ENCODE peak calls at places on chromosomes 1 and 21, in six cellular contexts. V, B, Y, T, I and D are unnamed samples.

GRCh38 chr1:64309468-64309867 is 106.0 kb downstream of the UBE2U start:
- DNase-seq in I (no peak), Y (no peak), V (no peak), T (no peak), B (no peak), D (no peak)

GRCh38 chr1:8439015-8439702 is 121.2 kb downstream of the SLC45A1 start:
- DNase-seq in B (no peak), Y (no peak), T (peak; percentile 90), I (peak; percentile 32), V (peak; percentile 76), D (peak; percentile 77)

GRCh38 chr1:235004276-235004675 is 124.4 kb downstream of the TOMM20 start:
- DNase-seq in V (no peak), I (no peak), B (no peak), Y (no peak), T (no peak), D (no peak)

GRCh38 chr1:105137543-105138444 is 1388.1 kb downstream of the AMY1C start:
- DNase-seq in T (no peak), V (peak; percentile 8), B (peak; percentile 16), Y (no peak), I (peak; percentile 57), D (peak; percentile 38)

GRCh38 chr1:89261926-89262540 is 10.6 kb downstream of the GBP5 start:
- DNase-seq in T (no peak), B (no peak), I (no peak), V (no peak), Y (no peak), D (no peak)

GRCh38 chr1:41277371-41277994 is 35.4 kb upstream of the SCMH1 start:
- DNase-seq in T (no peak), I (no peak), B (no peak), V (no peak), Y (no peak), D (peak; percentile 40)

GRCh38 chr1:21926814-21927530 is 10.1 kb downstream of the HSPG2 start:
- DNase-seq in Y (no peak), T (peak; percentile 38), B (no peak), V (no peak), I (no peak), D (no peak)

GRCh38 chr1:160578175-160578693 is 1.1 kb downstream of the CD84 start:
- DNase-seq in V (no peak), Y (no peak), B (no peak), I (no peak), T (no peak), D (peak; percentile 28)

GRCh38 chr1:183640193-183640592 is 4.6 kb upstream of the ARPC5 start:
- DNase-seq in T (no peak), B (no peak), I (peak; percentile 81), V (no peak), Y (no peak), D (no peak)

GRCh38 chr1:96510911-96511310 is 210.7 kb upstream of the PTBP2 start:
- DNase-seq in T (no peak), B (no peak), I (no peak), V (no peak), Y (no peak), D (no peak)

GRCh38 chr1:87449348-87449963 is 120.8 kb downstream of the LMO4 start:
- DNase-seq in I (no peak), Y (peak; percentile 98), V (no peak), B (no peak), T (no peak), D (no peak)

GRCh38 chr21:45134677-45135076 is 60.3 kb downstream of the ADARB1 start:
- DNase-seq in Y (no peak), B (no peak), T (no peak), V (no peak), I (no peak), D (no peak)

GRCh38 chr1:150234647-150235435 is 1.1 kb downstream of the ANP32E start:
- DNase-seq in I (peak; percentile 51), B (peak; percentile 79), T (no peak), Y (peak; percentile 80), V (peak; percentile 86), D (peak; percentile 95)

GRCh38 chr1:86435327-86435726 is 11.4 kb downstream of the CLCA2 start:
- DNase-seq in V (no peak), I (no peak), B (no peak), Y (no peak), T (no peak), D (no peak)

GRCh38 chr1:39648496-39648895 is 9.1 kb upstream of the HEYL start:
- DNase-seq in Y (no peak), T (no peak), B (no peak), I (no peak), V (no peak), D (peak; percentile 20)

GRCh38 chr1:23763040-23763577 is 15.1 kb upstream of the PITHD1 start:
- DNase-seq in Y (no peak), V (no peak), B (no peak), T (no peak), I (no peak), D (no peak)

GRCh38 chr1:23752909-23753308 is 9.6 kb downstream of the ELOA start:
- DNase-seq in B (no peak), I (peak; percentile 30), Y (no peak), T (no peak), V (no peak), D (no peak)

GRCh38 chr1:23759277-23759676 is 16.0 kb downstream of the ELOA start:
- DNase-seq in B (no peak), Y (no peak), T (no peak), I (no peak), V (no peak), D (no peak)

GRCh38 chr1:23756676-23757075 is 13.4 kb downstream of the ELOA start:
- DNase-seq in V (no peak), B (no peak), T (no peak), I (no peak), Y (no peak), D (peak; percentile 28)

GRCh38 chr1:23757812-23758211 is 14.5 kb downstream of the ELOA start:
- DNase-seq in V (no peak), I (no peak), Y (no peak), B (no peak), T (no peak), D (no peak)
- H3K4me3 ChIP-seq in V (no peak overlapping the region), I (no peak overlapping the region), Y (no peak overlapping the region), B (no peak overlapping the region), T (no peak overlapping the region), D (no peak overlapping the region)

GRCh38 chr1:54153548-54154439 is 994 bp upstream of the CDCP2 start:
- DNase-seq in T (no peak), V (no peak), Y (no peak), I (peak; percentile 68), B (no peak), D (peak; percentile 75)
- TF ChIP-seq POLR2A in T (no peak), V (no peak), Y (no peak), I (no peak), B (no peak), D (no peak)

DNA sequence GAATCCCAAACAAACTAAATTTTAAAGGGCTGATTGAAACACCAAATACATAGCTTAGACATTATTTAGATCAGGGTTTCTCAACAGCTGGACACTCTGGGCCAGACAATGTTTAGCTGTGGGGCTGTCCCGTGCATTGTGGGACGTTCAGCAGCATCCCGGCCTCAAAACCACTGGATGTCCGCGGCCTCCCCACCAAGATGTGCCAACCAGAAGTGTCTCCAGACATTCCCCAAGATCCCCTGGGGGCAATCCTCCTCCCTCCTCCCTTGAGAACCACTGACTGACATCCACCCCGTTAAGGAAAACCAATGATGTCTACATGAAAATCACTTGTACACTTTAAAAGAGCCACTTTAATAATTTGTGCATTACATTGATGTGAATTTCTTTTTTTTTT is 38.4 kb downstream of the CLSTN1 start:
- DNase-seq in T (no peak), V (no peak), Y (no peak), B (no peak), I (no peak), D (no peak)
- TF ChIP-seq MYC in T (no peak), V (no peak), Y (no peak), B (no peak), I (no peak), D (no peak)

DNA sequence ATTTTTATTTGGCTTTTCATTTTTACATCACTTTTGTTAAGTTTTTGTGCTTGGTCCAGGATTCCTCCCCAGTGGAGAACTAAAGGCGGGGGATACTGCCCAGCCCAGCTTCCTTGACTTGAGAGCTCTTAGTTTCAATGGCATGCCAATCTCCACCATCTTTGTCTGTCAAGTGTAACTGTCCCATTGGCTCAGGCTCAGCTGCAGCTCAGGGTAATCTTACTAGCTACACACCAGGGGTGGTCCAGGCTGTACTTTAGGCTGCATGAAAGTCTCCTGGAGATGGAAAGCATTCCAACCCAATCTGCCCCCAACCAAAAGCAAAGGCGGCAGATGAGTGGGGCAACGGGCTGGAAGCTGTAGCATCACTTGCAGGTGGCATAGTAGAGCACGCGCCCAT is 31.4 kb downstream of the CAMK1G start:
- DNase-seq in V (no peak), Y (no peak), I (no peak), T (no peak), B (no peak), D (no peak)
- H3K4me3 ChIP-seq in V (no peak overlapping the region), Y (no peak overlapping the region), I (no peak overlapping the region), T (no peak overlapping the region), B (no peak overlapping the region), D (no peak overlapping the region)

DNA sequence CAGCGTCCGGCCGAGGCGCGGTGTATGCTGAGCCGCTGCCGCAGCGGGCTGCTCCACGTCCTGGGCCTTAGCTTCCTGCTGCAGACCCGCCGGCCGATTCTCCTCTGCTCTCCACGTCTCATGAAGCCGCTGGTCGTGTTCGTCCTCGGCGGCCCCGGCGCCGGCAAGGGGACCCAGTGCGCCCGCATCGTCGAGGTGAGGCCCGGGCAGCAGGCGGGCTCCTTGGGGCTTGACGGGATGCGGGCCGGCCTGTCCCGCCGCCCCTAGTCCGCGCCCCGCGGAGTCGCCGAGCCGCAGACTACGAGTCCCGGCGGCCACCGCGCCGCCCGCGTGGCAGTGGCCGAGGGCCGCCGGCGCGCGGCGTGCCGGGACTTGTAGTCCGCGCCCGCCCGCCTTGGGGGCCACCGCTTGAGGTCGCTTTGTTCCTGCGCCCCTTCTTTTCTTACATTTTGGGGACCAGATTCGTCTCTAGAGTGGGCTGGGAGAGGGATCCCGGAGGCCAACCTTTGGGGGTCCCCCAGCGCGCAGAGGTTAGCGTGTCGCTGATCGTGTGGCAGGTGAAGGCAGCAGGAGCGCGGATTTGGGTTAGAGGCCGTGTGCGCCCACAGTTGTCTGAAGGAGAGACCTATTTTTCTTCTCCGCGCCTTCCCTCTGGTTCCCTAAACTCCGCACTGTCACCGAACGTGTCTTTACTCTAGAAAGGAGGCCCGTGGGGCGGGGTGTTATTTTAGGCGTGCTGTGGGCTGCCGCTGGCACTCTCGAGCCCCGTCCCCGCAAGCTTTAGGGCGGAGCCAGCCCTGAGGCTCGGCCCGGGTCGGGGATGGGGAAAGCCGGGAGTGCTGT is 553 bp downstream of the CMPK1 start:
- DNase-seq in Y (no peak), V (peak; percentile 93), T (peak; percentile 78), I (peak; percentile 58), B (peak; percentile 80), D (peak; percentile 87)
- TF ChIP-seq POLR2A in Y (peak; percentile 80), V (peak; percentile 81), T (peak; percentile 47), I (peak; percentile 82), B (peak; percentile 46), D (peak; percentile 31)

GRCh38 chr1:38047603-38048146 is 1.1 kb upstream of the POU3F1 start:
- DNase-seq in T (no peak), Y (no peak), I (no peak), B (no peak), V (no peak), D (no peak)
- TF ChIP-seq MYC in T (no peak), Y (no peak), I (no peak), B (no peak), V (no peak), D (no peak)

GRCh38 chr1:10896673-10897072 is 100.2 kb upstream of the CASZ1 start:
- DNase-seq in T (no peak), B (no peak), Y (no peak), I (no peak), V (no peak), D (no peak)
- H3K4me3 ChIP-seq in T (no peak overlapping the region), B (no peak overlapping the region), Y (no peak overlapping the region), I (no peak overlapping the region), V (no peak overlapping the region), D (no peak overlapping the region)